ENCODE peak calls at places on chromosomes 6 and 20, in eight cellular contexts. H is NCI-H2107, T is caudate nucleus, Q is mucosa of gallbladder, V is smooth muscle cell of the brain vasculature, L is EL, R is Kasumi-1, P is T-helper 2 cell. U is an unnamed sample.
A peak's percentile ranks its signal among the peaks of the same experiment; 100 is the strongest.

GRCh38 chr6:30818426-30818841 is 65.9 kb upstream of the DDR1 start:
- DNase-seq in H (no peak), T (no peak), Q (no peak), V (no peak), L (peak; percentile 83), R (no peak), P (no peak), U (no peak)

GRCh38 chr6:1621328-1621701 is 11.6 kb downstream of the FOXC1 start:
- DNase-seq in H (no peak), T (no peak), Q (no peak), V (no peak), L (no peak), R (no peak), P (no peak), U (no peak)

GRCh38 chr20:881051-881820 is 34.9 kb downstream of the ANGPT4 start:
- DNase-seq in H (no peak), T (no peak), Q (no peak), V (no peak), L (peak; percentile 80), R (peak; percentile 42), P (no peak), U (no peak)

GRCh38 chr6:135299256-135299655 is 118.1 kb downstream of the MYB start:
- DNase-seq in H (no peak), T (no peak), Q (no peak), V (peak; percentile 73), L (peak; percentile 79), R (no peak), P (no peak), U (no peak)

GRCh38 chr6:53043626-53044025 is 21.6 kb upstream of the FBXO9 start:
- DNase-seq in H (no peak), T (no peak), Q (no peak), V (no peak), L (peak; percentile 90), R (no peak), P (no peak), U (no peak)

GRCh38 chr20:5073154-5074049 is 46.4 kb downstream of the PCNA start:
- DNase-seq in H (no peak), T (no peak), Q (peak; percentile 94), V (peak; percentile 6), L (peak; percentile 84), R (peak; percentile 46), P (no peak), U (no peak)

GRCh38 chr20:58449703-58450138 is 60.7 kb downstream of the VAPB start:
- DNase-seq in H (no peak), T (no peak), Q (no peak), V (no peak), L (no peak), R (no peak), P (no peak), U (no peak)

GRCh38 chr6:27605401-27606342 is 132.8 kb upstream of the ZNF184 start:
- DNase-seq in H (no peak), T (no peak), Q (no peak), V (no peak), L (peak; percentile 91), R (no peak), P (no peak), U (no peak)

GRCh38 chr6:13486679-13487121 is 700 bp downstream of the GFOD1 start:
- DNase-seq in H (no peak), T (no peak), Q (peak; percentile 54), V (no peak), L (peak; percentile 72), R (peak; percentile 52), P (peak; percentile 46), U (peak; percentile 37)

GRCh38 chr20:23687986-23688385 is 852 bp downstream of the CST4 start:
- DNase-seq in H (no peak), T (no peak), Q (no peak), V (no peak), L (no peak), R (no peak), P (no peak), U (no peak)

GRCh38 chr6:90197854-90198496 is 98.7 kb downstream of the BACH2 start:
- DNase-seq in H (no peak), T (no peak), Q (no peak), V (no peak), L (no peak), R (no peak), P (no peak), U (no peak)

GRCh38 chr20:872855-873520 is 39.5 kb downstream of the FAM110A start:
- DNase-seq in H (no peak), T (no peak), Q (no peak), V (no peak), L (no peak), R (no peak), P (no peak), U (no peak)

GRCh38 chr20:51100617-51101016 is 77.7 kb upstream of the KCNG1 start:
- DNase-seq in H (no peak), T (no peak), Q (peak; percentile 51), V (no peak), L (no peak), R (no peak), P (no peak), U (no peak)

GRCh38 chr20:47603260-47603659 is 101.6 kb downstream of the NCOA3 start:
- DNase-seq in H (no peak), T (no peak), Q (no peak), V (no peak), L (no peak), R (no peak), P (no peak), U (no peak)

GRCh38 chr20:49567421-49568256 is at the start of gene PTGIS:
- DNase-seq in H (no peak), T (no peak), Q (no peak), V (no peak), L (peak; percentile 31), R (no peak), P (no peak), U (no peak)

GRCh38 chr6:108661982-108662381 is 101.3 kb downstream of the FOXO3 start:
- DNase-seq in H (no peak), T (no peak), Q (no peak), V (no peak), L (no peak), R (no peak), P (no peak), U (no peak)

GRCh38 chr6:149990672-149991402 is 27.1 kb downstream of the ULBP1 start:
- DNase-seq in H (no peak), T (no peak), Q (no peak), V (no peak), L (no peak), R (no peak), P (no peak), U (no peak)

GRCh38 chr6:133895573-133896343 is 6.8 kb downstream of the TCF21 start:
- DNase-seq in H (no peak), T (no peak), Q (no peak), V (no peak), L (peak; percentile 29), R (no peak), P (no peak), U (no peak)

U was measured in central memory CD8-positive, alpha-beta T cell.